ENCODE peak calls at places on chromosomes 3 and 15, in six cellular contexts. R is ovary, Z is HCT116, B is K562, K is sigmoid colon, Y is Peyer's patch. Q is an unnamed sample.

GRCh38 chr15:90201944-90202375 is 830 bp downstream of the SEMA4B start:
- DNase-seq in R (no peak), Z (no peak), B (no peak), K (no peak), Y (no peak), Q (no peak)

GRCh38 chr3:105352976-105353375 is 13.7 kb upstream of the ALCAM start:
- DNase-seq in R (no peak), Z (no peak), B (no peak), K (no peak), Y (no peak), Q (no peak)

GRCh38 chr3:27721717-27722564 is at the start of gene EOMES:
- DNase-seq in R (no peak), Z (peak), B (no peak), K (no peak), Y (peak), Q (no peak)

GRCh38 chr3:106542101-106542769 is 673.4 kb upstream of the CBLB start:
- DNase-seq in R (no peak), Z (no peak), B (no peak), K (no peak), Y (no peak), Q (no peak)

GRCh38 chr3:86988235-86988634 is 2.7 kb downstream of the VGLL3 start:
- DNase-seq in R (no peak), Z (no peak), B (no peak), K (no peak), Y (no peak), Q (no peak)

GRCh38 chr3:53224026-53224425 is 31.8 kb downstream of the TKT start:
- DNase-seq in R (no peak), Z (no peak), B (no peak), K (no peak), Y (no peak), Q (no peak)

GRCh38 chr3:15923640-15924405 is 126.0 kb upstream of the ANKRD28 start:
- DNase-seq in R (no peak), Z (no peak), B (peak), K (no peak), Y (no peak), Q (no peak)

GRCh38 chr15:55858661-55859060 is 115.7 kb upstream of the PRTG start:
- DNase-seq in R (no peak), Z (no peak), B (no peak), K (no peak), Y (no peak), Q (no peak)

GRCh38 chr3:118501152-118501551 is 533.5 kb downstream of the IGSF11 start:
- DNase-seq in R (peak), Z (peak), B (no peak), K (peak), Y (no peak), Q (no peak)

GRCh38 chr15:52799145-52799811 is 9.1 kb upstream of the ONECUT1 start:
- DNase-seq in R (no peak), Z (no peak), B (no peak), K (no peak), Y (no peak), Q (no peak)

GRCh38 chr3:10196389-10197052 is 31.8 kb downstream of the IRAK2 start:
- DNase-seq in R (no peak), Z (no peak), B (peak), K (peak), Y (no peak), Q (no peak)

GRCh38 chr3:10193692-10194327 is 29.1 kb downstream of the IRAK2 start:
- DNase-seq in R (no peak), Z (no peak), B (no peak), K (no peak), Y (no peak), Q (no peak)

GRCh38 chr3:10195692-10196091 is 31.0 kb downstream of the IRAK2 start:
- DNase-seq in R (no peak), Z (no peak), B (peak), K (no peak), Y (no peak), Q (no peak)

GRCh38 chr3:10192953-10193691 is 28.4 kb downstream of the IRAK2 start:
- DNase-seq in R (no peak), Z (no peak), B (peak), K (no peak), Y (no peak), Q (no peak)

DNA sequence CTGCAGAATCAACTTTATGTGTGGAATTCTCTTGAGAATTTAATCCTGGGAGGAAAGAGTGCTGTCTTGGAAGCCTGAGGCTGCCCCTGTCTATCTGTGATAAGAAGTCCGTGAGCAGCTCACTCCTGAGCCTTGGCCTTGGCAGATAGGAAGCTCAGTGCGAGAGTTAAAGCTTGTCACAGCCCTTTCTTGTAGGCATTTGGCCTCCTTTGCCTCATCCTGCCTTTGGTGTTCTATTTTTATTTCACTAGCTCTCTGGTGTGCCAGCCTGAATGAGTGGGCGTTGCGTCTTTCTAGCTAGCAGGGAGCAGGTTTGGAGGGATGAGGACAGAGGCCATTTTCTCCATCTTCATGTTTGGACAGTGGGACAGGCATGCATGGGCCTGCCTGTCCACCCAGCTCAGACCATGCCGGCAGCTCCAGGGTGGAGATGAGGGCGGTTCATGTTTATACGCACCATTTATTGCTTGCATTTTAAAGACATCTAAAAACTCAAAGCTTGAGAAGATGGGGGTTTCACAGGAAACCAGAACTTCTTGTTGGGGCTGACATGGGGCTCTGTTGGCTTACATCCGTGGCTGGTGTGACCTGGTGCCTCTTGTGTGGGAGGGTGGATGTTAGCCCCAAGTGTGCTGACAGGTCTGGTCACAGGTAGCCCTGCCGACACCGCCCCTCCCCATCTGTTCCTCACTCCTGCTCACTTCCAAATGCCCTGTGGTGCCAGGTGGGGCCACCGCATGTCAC is 29.8 kb downstream of the IRAK2 start:
- DNase-seq in R (no peak), Z (no peak), B (peak), K (no peak), Y (no peak), Q (no peak)
- TF ChIP-seq POLR2A in R (no peak), Z (no peak), B (no peak), K (no peak), Y (no peak), Q (no peak)

GRCh38 chr3:61637088-61638051 is 76.0 kb downstream of the PTPRG start:
- DNase-seq in R (peak), Z (no peak), B (no peak), K (peak), Y (peak), Q (no peak)
- TF ChIP-seq POLR2A in R (no peak), Z (no peak), B (no peak), K (no peak), Y (peak), Q (no peak)

GRCh38 chr3:160400631-160401150 is 1.2 kb downstream of the SMC4 start:
- DNase-seq in R (peak), Z (no peak), B (peak), K (peak), Y (peak), Q (no peak)

GRCh38 chr3:160400048-160400630 is 689 bp downstream of the SMC4 start:
- DNase-seq in R (peak), Z (no peak), B (peak), K (peak), Y (peak), Q (peak)

GRCh38 chr3:160398820-160399346 is at the start of gene IFT80:
- DNase-seq in R (peak), Z (peak), B (peak), K (peak), Y (peak), Q (peak)

GRCh38 chr3:160401301-160402095 is 2.0 kb downstream of the SMC4 start:
- DNase-seq in R (no peak), Z (no peak), B (peak), K (no peak), Y (no peak), Q (no peak)

DNA sequence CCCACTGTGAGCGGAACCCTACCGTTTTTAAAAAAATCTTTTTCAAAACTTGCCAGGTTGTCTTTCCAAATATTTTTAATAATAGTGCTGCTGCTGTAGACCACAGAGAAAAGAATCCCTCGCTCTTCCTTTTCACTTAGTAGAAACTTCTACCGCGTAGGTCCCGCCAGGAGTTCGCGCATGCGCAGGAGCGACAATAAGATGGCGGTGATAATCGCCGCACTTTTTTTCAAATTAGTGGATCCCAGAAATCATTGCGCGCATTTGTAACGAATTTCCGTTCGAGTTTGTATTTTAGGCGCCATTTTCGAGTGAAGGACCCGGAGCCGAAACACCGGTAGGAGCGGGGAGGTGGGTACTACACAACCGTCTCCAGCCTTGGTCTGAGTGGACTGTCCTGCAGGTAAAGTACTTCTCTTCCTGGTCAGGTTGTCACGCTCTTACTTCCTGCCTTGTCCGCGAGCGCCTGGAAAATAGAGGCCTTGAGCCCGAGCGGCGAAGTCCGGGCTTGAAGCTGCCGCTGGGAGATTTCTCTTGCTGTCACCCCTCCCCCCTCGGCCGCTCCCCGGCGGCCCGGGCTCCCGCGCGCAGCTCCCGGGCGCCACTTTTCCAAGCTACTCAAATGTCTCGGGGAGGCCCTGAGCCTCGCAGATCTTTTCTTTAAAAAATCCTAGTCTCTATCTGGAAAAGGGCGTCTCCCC is at the start of gene SMC4:
- DNase-seq in R (no peak), Z (peak), B (peak), K (peak), Y (peak), Q (peak)
- TF ChIP-seq POLR2A in R (no peak), Z (peak), B (peak), K (no peak), Y (peak), Q (no peak)

DNA sequence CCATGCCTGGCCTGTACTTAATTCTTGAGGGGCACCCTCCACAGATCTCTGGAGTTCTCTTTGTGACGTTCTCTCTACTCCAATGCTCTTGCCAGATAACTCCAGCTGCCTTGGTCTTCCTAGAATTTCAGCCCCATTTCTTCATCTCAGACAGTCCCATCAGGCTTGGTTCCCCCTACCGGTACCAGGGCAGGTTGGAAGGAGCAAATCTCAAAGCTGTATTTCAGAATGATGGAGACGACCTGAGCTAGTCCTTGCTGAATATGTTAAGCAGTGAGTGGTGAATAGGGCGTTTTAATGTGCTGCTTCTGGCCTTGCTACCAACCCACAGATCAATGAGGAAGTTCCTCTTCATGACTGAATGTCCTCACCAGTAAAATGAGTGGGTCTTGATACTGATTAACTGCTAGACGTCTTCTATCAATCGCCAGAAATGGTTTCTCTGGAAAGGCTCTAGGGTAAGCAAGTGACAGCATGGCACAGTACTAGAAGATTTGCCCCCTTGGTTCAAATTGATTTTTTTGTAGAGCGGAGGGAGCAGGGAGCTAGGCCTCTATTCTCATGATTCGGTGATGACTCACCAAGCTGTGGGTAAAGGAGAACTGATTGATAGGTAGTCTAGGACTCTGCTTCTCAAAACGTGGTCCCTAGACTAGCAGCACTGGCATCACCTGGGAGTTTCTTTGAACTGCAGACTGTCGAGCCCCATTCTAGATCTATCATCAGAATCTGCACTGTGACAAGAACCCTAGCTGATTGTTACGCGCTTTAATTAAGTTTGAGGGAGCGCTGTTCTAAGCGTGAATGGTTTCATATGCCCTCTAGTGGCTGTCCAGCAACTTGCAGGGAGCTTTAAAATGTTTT is 67.8 kb downstream of the UBP1 start:
- DNase-seq in R (no peak), Z (peak), B (peak), K (no peak), Y (no peak), Q (peak)
- TF ChIP-seq POLR2A in R (no peak), Z (no peak), B (no peak), K (no peak), Y (no peak), Q (no peak)

GRCh38 chr3:195149292-195149691 is 121.7 kb downstream of the XXYLT1 start:
- DNase-seq in R (no peak), Z (no peak), B (no peak), K (no peak), Y (no peak), Q (no peak)

GRCh38 chr3:195151402-195151801 is 119.6 kb downstream of the XXYLT1 start:
- DNase-seq in R (no peak), Z (no peak), B (no peak), K (no peak), Y (no peak), Q (no peak)

GRCh38 chr3:195148553-195148952 is 122.4 kb downstream of the XXYLT1 start:
- DNase-seq in R (no peak), Z (no peak), B (no peak), K (no peak), Y (no peak), Q (no peak)

GRCh38 chr3:195150194-195151118 is 120.5 kb downstream of the XXYLT1 start:
- DNase-seq in R (peak), Z (no peak), B (peak), K (peak), Y (peak), Q (peak)

GRCh38 chr3:195147649-195148121 is 123.3 kb downstream of the XXYLT1 start:
- DNase-seq in R (no peak), Z (no peak), B (no peak), K (peak), Y (peak), Q (no peak)
- TF ChIP-seq POLR2A in R (no peak), Z (no peak), B (no peak), K (no peak), Y (no peak), Q (no peak)

Q was measured in lower leg skin.